ENCODE peak calls at places on chromosomes 6 and 20, in eight cellular contexts. S, K, E, I, O, H, N and P are unnamed samples.

GRCh38 chr6:134303903-134304302 is 14.0 kb downstream of the SGK1 start:
- DNase-seq in I (no peak), N (no peak), O (no peak), H (no peak), E (no peak), K (no peak), S (no peak), P (no peak)

GRCh38 chr20:50280851-50281655 is 90.4 kb downstream of the CEBPB start:
- DNase-seq in N (peak), E (no peak), I (no peak), O (no peak), K (no peak), S (peak), H (no peak), P (no peak)

GRCh38 chr20:37096415-37097039 is 730 bp upstream of the RBL1 start:
- DNase-seq in N (no peak), O (no peak), H (no peak), S (no peak), E (no peak), K (no peak), I (no peak), P (no peak)

GRCh38 chr6:168096271-168096764 is 17.3 kb upstream of the FRMD1 start:
- DNase-seq in S (no peak), I (peak), H (no peak), N (peak), O (no peak), K (no peak), E (no peak), P (no peak)

GRCh38 chr6:38509713-38510112 is 130.0 kb downstream of the BTBD9 start:
- DNase-seq in H (peak), K (no peak), S (no peak), N (no peak), O (no peak), E (peak), I (no peak), P (no peak)

GRCh38 chr6:23418095-23418494 is 707.9 kb upstream of the NRSN1 start:
- DNase-seq in H (no peak), S (peak), O (no peak), K (no peak), N (no peak), E (no peak), I (no peak), P (no peak)

GRCh38 chr6:136927313-136927712 is 5.2 kb downstream of the SLC35D3 start:
- DNase-seq in H (peak), I (no peak), O (no peak), N (no peak), E (peak), S (no peak), K (peak), P (peak)

GRCh38 chr6:51301969-51302368 is 483.3 kb downstream of the TFAP2B start:
- DNase-seq in N (no peak), H (no peak), K (no peak), S (no peak), I (no peak), E (no peak), O (no peak), P (no peak)

GRCh38 chr6:75991941-75992340 is 80.5 kb downstream of the IMPG1 start:
- DNase-seq in K (no peak), S (no peak), N (no peak), H (no peak), O (no peak), E (no peak), I (no peak), P (no peak)

GRCh38 chr20:29497261-29497671 is 1760.2 kb upstream of the DEFB115 start:
- DNase-seq in K (no peak), E (peak), I (peak), S (no peak), N (no peak), O (no peak), H (no peak), P (peak)

GRCh38 chr6:105072799-105073199 is 107.0 kb downstream of the POPDC3 start:
- DNase-seq in S (no peak), E (peak), K (peak), N (no peak), I (no peak), O (no peak), H (peak), P (no peak)

GRCh38 chr6:129672883-129673631 is 36.9 kb downstream of the ARHGAP18 start:
- DNase-seq in K (no peak), S (no peak), I (no peak), H (peak), E (peak), O (no peak), N (no peak), P (peak)

GRCh38 chr6:169158182-169158573 is 95.5 kb downstream of the THBS2 start:
- DNase-seq in H (no peak), S (peak), I (peak), E (no peak), N (peak), O (peak), K (no peak), P (peak)

GRCh38 chr6:37373822-37374514 is 20.2 kb downstream of the RNF8 start:
- DNase-seq in O (no peak), I (no peak), H (peak), K (no peak), N (no peak), E (no peak), S (no peak), P (no peak)

GRCh38 chr20:38343798-38344701 is 2.2 kb upstream of the LBP start:
- DNase-seq in N (no peak), I (no peak), H (no peak), O (no peak), E (no peak), S (no peak), K (no peak), P (no peak)

GRCh38 chr20:19886666-19887288 is 128.7 kb downstream of the RIN2 start:
- DNase-seq in N (no peak), E (peak), H (peak), I (no peak), K (peak), S (no peak), O (no peak), P (no peak)

GRCh38 chr6:125188594-125189203 is 35.1 kb downstream of the TPD52L1 start:
- DNase-seq in N (no peak), H (no peak), I (no peak), E (no peak), K (no peak), O (no peak), S (no peak), P (no peak)

GRCh38 chr6:41021832-41022231 is 17.2 kb downstream of the UNC5CL start:
- DNase-seq in O (no peak), E (peak), I (peak), N (no peak), H (peak), K (peak), S (no peak), P (no peak)

GRCh38 chr20:41004561-41005360 is 23.9 kb upstream of the TOP1 start:
- DNase-seq in E (peak), S (no peak), N (peak), K (no peak), O (no peak), H (peak), I (no peak), P (no peak)

GRCh38 chr20:44809380-44810060 is 826 bp downstream of the RIMS4 start:
- DNase-seq in I (no peak), O (no peak), N (no peak), H (no peak), K (no peak), S (no peak), E (no peak), P (no peak)

GRCh38 chr6:144219056-144219685 is 66.0 kb upstream of the UTRN start:
- DNase-seq in K (peak), H (peak), O (no peak), I (no peak), E (peak), N (no peak), S (no peak), P (no peak)

GRCh38 chr20:41524980-41525613 is 93.1 kb downstream of the CHD6 start:
- DNase-seq in N (peak), E (no peak), H (peak), O (peak), K (no peak), S (peak), I (peak), P (no peak)

GRCh38 chr6:98946877-98947410 is 802 bp downstream of the FBXL4 start:
- DNase-seq in E (peak), K (no peak), S (no peak), I (peak), O (no peak), N (peak), H (peak), P (no peak)

GRCh38 chr6:169324661-169325459 is 71.2 kb upstream of the THBS2 start:
- DNase-seq in H (no peak), O (no peak), N (no peak), S (no peak), K (no peak), E (no peak), I (no peak), P (peak)

GRCh38 chr6:158488065-158488464 is 71.8 kb upstream of the TMEM181 start:
- DNase-seq in H (peak), I (no peak), N (no peak), S (no peak), E (peak), O (no peak), K (peak), P (no peak)

GRCh38 chr6:43454290-43455033 is 886 bp downstream of the DLK2 start:
- DNase-seq in E (peak), O (peak), H (peak), S (peak), K (peak), I (peak), N (peak), P (peak)

GRCh38 chr20:46296526-46297250 is 11.6 kb downstream of the CDH22 start:
- DNase-seq in E (no peak), K (no peak), N (no peak), I (no peak), O (no peak), S (no peak), H (no peak), P (no peak)

GRCh38 chr20:37954626-37955025 is 51.7 kb downstream of the VSTM2L start:
- DNase-seq in O (no peak), N (no peak), K (no peak), E (no peak), I (no peak), H (no peak), S (no peak), P (peak)

GRCh38 chr20:44052166-44052565 is 134.8 kb downstream of the JPH2 start:
- DNase-seq in E (no peak), N (no peak), O (no peak), H (no peak), K (no peak), S (no peak), I (no peak), P (no peak)

GRCh38 chr6:2063547-2063946 is 181.9 kb downstream of the GMDS start:
- DNase-seq in E (no peak), K (no peak), H (no peak), N (no peak), O (no peak), I (no peak), S (no peak), P (no peak)

GRCh38 chr6:29516108-29516507 is 28.4 kb upstream of the MAS1L start:
- DNase-seq in O (no peak), S (no peak), E (peak), K (no peak), H (peak), I (no peak), N (no peak), P (no peak)

GRCh38 chr6:5583528-5583927 is 322.2 kb downstream of the FARS2 start:
- DNase-seq in E (no peak), K (no peak), S (no peak), H (no peak), I (no peak), O (no peak), N (no peak), P (no peak)

GRCh38 chr20:31587545-31588389 is 17.3 kb upstream of the ID1 start:
- DNase-seq in E (no peak), H (peak), O (peak), S (peak), N (peak), K (no peak), I (no peak), P (no peak)

GRCh38 chr6:40336986-40337780 is 250.0 kb downstream of the LRFN2 start:
- DNase-seq in I (no peak), O (no peak), K (no peak), H (no peak), E (no peak), N (no peak), S (no peak), P (no peak)

GRCh38 chr6:16669227-16669626 is 92.0 kb downstream of the ATXN1 start:
- DNase-seq in E (peak), N (no peak), S (no peak), O (no peak), I (no peak), H (peak), K (no peak), P (no peak)

GRCh38 chr6:151317206-151317994 is 74.0 kb downstream of the ZBTB2 start:
- DNase-seq in S (no peak), E (peak), O (no peak), N (no peak), I (no peak), H (peak), K (peak), P (no peak)

GRCh38 chr6:170067257-170067656 is 223.6 kb downstream of the DLL1 start:
- DNase-seq in S (no peak), N (no peak), H (no peak), K (no peak), O (no peak), I (no peak), E (no peak), P (no peak)

GRCh38 chr6:140846518-140847277 is 1286.0 kb upstream of the GJE1 start:
- DNase-seq in E (peak), K (no peak), O (no peak), S (no peak), I (no peak), N (no peak), H (peak), P (no peak)
- H3K4me3 ChIP-seq in E (peak), K (no peak), O (no peak), S (no peak), I (no peak), N (no peak), H (no peak), P (no peak)

DNA sequence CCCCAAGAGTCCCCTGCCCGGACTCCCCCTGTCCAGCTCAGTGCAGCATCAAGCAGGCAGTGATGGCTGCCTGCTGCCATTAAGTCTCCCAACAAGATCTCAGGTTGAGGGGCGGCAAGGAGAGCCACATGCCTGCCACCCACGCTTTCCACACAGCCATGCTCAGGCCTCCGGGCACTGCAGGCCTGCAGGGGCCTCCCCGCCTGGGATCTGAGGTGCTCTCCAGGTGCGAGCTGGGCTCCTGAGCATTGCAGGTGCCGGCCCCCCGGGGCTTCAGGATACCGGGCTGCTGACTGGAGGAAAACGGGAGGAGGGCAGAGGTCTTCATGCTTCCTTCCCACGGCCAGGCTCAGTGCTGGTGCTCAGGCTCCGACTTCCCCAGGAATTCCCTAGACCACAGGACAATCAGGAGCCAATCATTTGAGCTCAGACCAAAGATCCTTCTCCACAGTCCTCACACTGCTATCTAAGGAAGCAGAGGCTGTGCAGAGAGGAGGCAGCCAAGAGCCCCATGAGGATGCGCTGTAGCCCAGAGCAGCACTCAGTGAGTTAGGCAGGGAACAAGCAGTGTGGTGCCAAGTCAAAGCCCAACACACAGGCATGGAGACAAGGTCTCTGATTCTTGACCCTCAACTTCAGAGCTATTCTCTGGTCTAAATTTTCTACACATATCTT is 52.7 kb downstream of the PYGB start:
- DNase-seq in I (no peak), E (no peak), O (no peak), H (no peak), K (no peak), N (no peak), S (no peak), P (no peak)
- H3K27ac ChIP-seq in I (no peak), E (no peak), O (no peak), H (no peak), K (peak), N (no peak), S (no peak), P (no peak)

GRCh38 chr6:113428702-113429101 is 428.4 kb upstream of the MARCKS start:
- DNase-seq in O (no peak), K (no peak), S (no peak), E (no peak), I (no peak), H (no peak), N (no peak), P (no peak)
- TF ChIP-seq CTCF in O (no peak), K (no peak), S (no peak), E (no peak), I (no peak), H (no peak), N (no peak), P (no peak)

GRCh38 chr6:31464252-31465184 is 33.4 kb upstream of the MICB start:
- DNase-seq in O (no peak), N (no peak), S (no peak), I (no peak), E (no peak), K (no peak), H (no peak), P (peak)
- H3K4me3 ChIP-seq in O (no peak), N (peak), S (no peak), I (peak), E (no peak), K (no peak), H (no peak), P (peak)